ENCODE peak calls at places on chromosome 11, in six cellular contexts. D is kidney tubule cell; L is fibroblast of the aortic adventitia; X is foreskin fibroblast; M is activated naive CD8-positive, alpha-beta T cell treated with anti-CD3 and anti-CD28 coated beads, Interleukin-2, amount 50 U/mL, for 24 hours; W is thoracic aorta. Q is an unnamed sample.
A peak's percentile ranks its signal among the peaks of the same experiment; 100 is the strongest.

GRCh38 chr11:131253142-131253884 is 117.1 kb upstream of the NTM start:
- DNase-seq in L (peak; percentile 2), D (no peak), M (no peak), X (no peak), W (no peak), Q (no peak)

GRCh38 chr11:7227724-7228123 is 24.0 kb upstream of the SYT9 start:
- DNase-seq in D (no peak), W (no peak), L (no peak), M (no peak), X (no peak), Q (no peak)

GRCh38 chr11:75946531-75947530 is 131.8 kb downstream of the UVRAG start:
- DNase-seq in L (peak; percentile 23), D (peak; percentile 39), W (no peak), M (no peak), X (peak; percentile 67), Q (no peak)

GRCh38 chr11:68379216-68379615 is 66.8 kb downstream of the LRP5 start:
- DNase-seq in X (no peak), M (no peak), L (no peak), D (no peak), W (no peak), Q (no peak)

GRCh38 chr11:8382436-8383053 is 118.9 kb upstream of the LMO1 start:
- DNase-seq in X (peak; percentile 56), W (no peak), L (no peak), M (no peak), D (peak; percentile 80), Q (no peak)

GRCh38 chr11:107265591-107265990 is 192.0 kb downstream of the CWF19L2 start:
- DNase-seq in M (no peak), D (no peak), L (no peak), W (no peak), X (no peak), Q (no peak)

GRCh38 chr11:68012843-68013610 is 2.9 kb downstream of the ALDH3B1 start:
- DNase-seq in M (no peak), W (no peak), X (peak; percentile 95), L (peak; percentile 92), D (peak; percentile 98), Q (no peak)

GRCh38 chr11:104968856-104969776 is 742 bp upstream of the CASP4 start:
- DNase-seq in X (no peak), W (peak; percentile 8), D (peak; percentile 63), M (peak; percentile 10), L (peak; percentile 59), Q (no peak)

GRCh38 chr11:34323601-34324000 is 34.2 kb downstream of the ABTB2 start:
- DNase-seq in D (no peak), X (peak; percentile 32), M (no peak), W (no peak), L (no peak), Q (no peak)

GRCh38 chr11:91978747-91979146 is 245.9 kb upstream of the FAT3 start:
- DNase-seq in D (peak; percentile 56), X (peak; percentile 6), W (no peak), L (peak; percentile 4), M (no peak), Q (no peak)

GRCh38 chr11:72642815-72643511 is 31.3 kb downstream of the PDE2A start:
- DNase-seq in W (no peak), X (peak; percentile 71), M (peak; percentile 75), L (peak; percentile 44), D (peak; percentile 60), Q (peak; percentile 56)

GRCh38 chr11:2518112-2518982 is 73.5 kb downstream of the KCNQ1 start:
- DNase-seq in D (no peak), M (no peak), L (no peak), X (no peak), W (no peak), Q (no peak)

GRCh38 chr11:62666259-62666926 is 1.3 kb downstream of the CSKMT start:
- DNase-seq in M (no peak), D (no peak), W (no peak), X (peak; percentile 32), L (no peak), Q (no peak)

GRCh38 chr11:46247664-46248063 is 29.8 kb upstream of the CREB3L1 start:
- DNase-seq in X (peak; percentile 55), D (peak; percentile 79), M (peak; percentile 30), L (peak; percentile 38), W (no peak), Q (no peak)

GRCh38 chr11:2761131-2762030 is 61.6 kb upstream of the KCNQ1OT1 start:
- DNase-seq in W (no peak), L (no peak), X (no peak), M (no peak), D (no peak), Q (no peak)

GRCh38 chr11:58928691-58929090 is 10.6 kb upstream of the GLYATL1 start:
- DNase-seq in W (no peak), L (no peak), M (no peak), D (no peak), X (no peak), Q (no peak)

GRCh38 chr11:134819026-134819425 is 407.0 kb upstream of the B3GAT1 start:
- DNase-seq in X (no peak), D (no peak), M (no peak), L (no peak), W (no peak), Q (no peak)

GRCh38 chr11:71444811-71445210 is 3.4 kb downstream of the DHCR7 start:
- DNase-seq in D (no peak), X (no peak), W (no peak), L (no peak), M (no peak), Q (no peak)

GRCh38 chr11:114115406-114116054 is 56.0 kb downstream of the ZBTB16 start:
- DNase-seq in X (no peak), L (no peak), W (no peak), M (no peak), D (no peak), Q (no peak)

GRCh38 chr11:36684840-36685800 is 87.1 kb upstream of the RAG2 start:
- DNase-seq in W (no peak), X (no peak), M (peak; percentile 22), L (no peak), D (no peak), Q (no peak)

GRCh38 chr11:123122852-123123251 is 60.9 kb upstream of the HSPA8 start:
- DNase-seq in M (no peak), X (no peak), L (no peak), D (no peak), W (no peak), Q (no peak)

GRCh38 chr11:118106789-118107335 is 20.1 kb upstream of the SMIM35 start:
- DNase-seq in D (peak; percentile 82), L (peak; percentile 4), X (peak; percentile 10), M (no peak), W (no peak), Q (no peak)

GRCh38 chr11:64600281-64600992 is 9.4 kb downstream of the SLC22A12 start:
- DNase-seq in M (no peak), L (no peak), W (no peak), D (no peak), X (no peak), Q (no peak)

GRCh38 chr11:34234086-34234740 is 123.6 kb downstream of the ABTB2 start:
- DNase-seq in W (no peak), D (peak; percentile 98), X (peak; percentile 33), L (peak; percentile 41), M (peak; percentile 76), Q (no peak)

GRCh38 chr11:72432347-72433287 is 1.7 kb downstream of the CLPB start:
- DNase-seq in D (no peak), L (peak; percentile 12), X (no peak), W (no peak), M (no peak), Q (no peak)

GRCh38 chr11:102615894-102616432 is 9.2 kb downstream of the MMP20 start:
- DNase-seq in W (no peak), D (no peak), X (no peak), M (no peak), L (no peak), Q (no peak)

GRCh38 chr11:118291453-118291852 is 13.1 kb upstream of the CD3E start:
- DNase-seq in L (peak; percentile 11), W (no peak), D (no peak), M (no peak), X (peak; percentile 19), Q (no peak)

GRCh38 chr11:66080055-66080817 is 10.2 kb downstream of the PACS1 start:
- DNase-seq in L (peak; percentile 86), X (peak; percentile 86), W (no peak), M (peak; percentile 66), D (peak; percentile 57), Q (no peak)

GRCh38 chr11:1560618-1561251 is 11.3 kb downstream of the DUSP8 start:
- DNase-seq in M (no peak), L (no peak), D (no peak), W (no peak), X (no peak), Q (no peak)

GRCh38 chr11:119615003-119615878 is 113.8 kb downstream of the NECTIN1 start:
- DNase-seq in L (peak; percentile 80), X (peak; percentile 68), W (no peak), M (no peak), D (peak; percentile 100), Q (peak; percentile 20)

GRCh38 chr11:61369372-61370348 is 7.5 kb downstream of the TMEM138 start:
- DNase-seq in L (peak; percentile 99), X (peak; percentile 81), W (no peak), M (no peak), D (peak; percentile 35), Q (no peak)

GRCh38 chr11:16373768-16374167 is 17.4 kb upstream of the SOX6 start:
- DNase-seq in L (no peak), W (no peak), D (no peak), M (no peak), X (no peak), Q (no peak)

GRCh38 chr11:73538381-73538872 is 59.5 kb downstream of the FAM168A start:
- DNase-seq in M (no peak), L (peak; percentile 62), W (no peak), D (peak; percentile 3), X (no peak), Q (no peak)

GRCh38 chr11:94729352-94729751 is 38.8 kb upstream of the AMOTL1 start:
- DNase-seq in X (no peak), M (no peak), D (no peak), W (no peak), L (no peak), Q (no peak)

GRCh38 chr11:45885274-45885920 is at the start of gene MAPK8IP1:
- DNase-seq in L (peak; percentile 17), X (peak; percentile 69), M (peak; percentile 56), D (peak; percentile 42), W (no peak), Q (no peak)

GRCh38 chr11:12361650-12362049 is 15.7 kb upstream of the PARVA start:
- DNase-seq in D (no peak), L (no peak), M (no peak), W (no peak), X (no peak), Q (no peak)

GRCh38 chr11:69810289-69811118 is 8.7 kb downstream of the FGF3 start:
- DNase-seq in M (no peak), L (no peak), X (no peak), W (no peak), D (no peak), Q (no peak)

Q was measured in hypothalamus.